ENCODE peak calls at places on chromosomes 16 and 17, in eight cellular contexts. Z is SK-N-SH, W is MG63, M is colonic mucosa, Q is neural progenitor cell, S is keratinocyte, E is aorta, X is heart left ventricle. J is an unnamed sample. For H3K9me3 and H3K36me3, the result is how much of the 10 kb centered on the place peaks cover.

GRCh38 chr16:87196229-87196628 is 121.0 kb downstream of the C16orf95 start:
- DNase-seq in Z (no peak), W (peak), M (no peak), Q (no peak), S (no peak), E (no peak), X (no peak), J (no peak)

GRCh38 chr16:26334218-26335111 is 642.7 kb downstream of the HS3ST4 start:
- DNase-seq in Z (no peak), W (no peak), M (no peak), Q (peak), S (no peak), E (no peak), X (no peak), J (no peak)

GRCh38 chr16:13245713-13246377 is 344.4 kb downstream of the SHISA9 start:
- DNase-seq in Z (no peak), W (no peak), M (no peak), Q (no peak), S (no peak), E (no peak), X (no peak), J (no peak)

GRCh38 chr16:53864819-53865491 is 161.0 kb downstream of the FTO start:
- DNase-seq in Z (no peak), W (peak), M (no peak), Q (no peak), S (peak), E (no peak), X (no peak), J (no peak)

GRCh38 chr17:65987988-65988387 is 203.9 kb downstream of the CEP112 start:
- DNase-seq in Z (no peak), W (no peak), M (peak), Q (peak), S (no peak), E (no peak), X (no peak), J (no peak)

GRCh38 chr16:19963306-19963705 is 78.7 kb upstream of the GPRC5B start:
- DNase-seq in Z (no peak), W (peak), M (no peak), Q (no peak), S (no peak), E (no peak), X (peak), J (no peak)

GRCh38 chr17:48799069-48799710 is 17.8 kb downstream of the TTLL6 start:
- DNase-seq in Z (no peak), W (no peak), M (peak), Q (no peak), S (no peak), E (peak), X (no peak), J (no peak)

GRCh38 chr17:54901230-54901847 is 687 bp downstream of the TOM1L1 start:
- DNase-seq in Z (peak), W (peak), M (peak), Q (no peak), S (peak), E (no peak), X (no peak), J (no peak)

GRCh38 chr16:19860146-19861030 is 24.3 kb downstream of the GPRC5B start:
- DNase-seq in Z (no peak), W (peak), M (no peak), Q (peak), S (no peak), E (peak), X (no peak), J (no peak)

GRCh38 chr17:7114875-7115614 is 423 bp upstream of the ASGR2 start:
- DNase-seq in Z (no peak), W (no peak), M (no peak), Q (no peak), S (no peak), E (peak), X (peak), J (no peak)

GRCh38 chr16:57940382-57940966 is 30.5 kb downstream of the CNGB1 start:
- DNase-seq in Z (no peak), W (no peak), M (no peak), Q (no peak), S (no peak), E (no peak), X (no peak), J (no peak)

GRCh38 chr16:83924686-83925085 is 25.8 kb downstream of the MLYCD start:
- DNase-seq in Z (peak), W (no peak), M (no peak), Q (no peak), S (no peak), E (no peak), X (no peak), J (no peak)

GRCh38 chr16:23278031-23278430 is 24.1 kb upstream of the SCNN1B start:
- DNase-seq in Z (no peak), W (no peak), M (no peak), Q (no peak), S (no peak), E (no peak), X (no peak), J (no peak)

GRCh38 chr16:51237861-51238378 is 86.8 kb upstream of the SALL1 start:
- DNase-seq in Z (no peak), W (no peak), M (no peak), Q (peak), S (no peak), E (no peak), X (no peak), J (no peak)

GRCh38 chr17:61202564-61202963 is 197.1 kb upstream of the TBX2 start:
- DNase-seq in Z (no peak), W (no peak), M (no peak), Q (no peak), S (no peak), E (no peak), X (no peak), J (peak)

GRCh38 chr16:69798466-69798865 is 36.3 kb downstream of the WWP2 start:
- DNase-seq in Z (no peak), W (no peak), M (no peak), Q (peak), S (no peak), E (no peak), X (no peak), J (no peak)

GRCh38 chr17:47785538-47786123 is 36.0 kb downstream of the OSBPL7 start:
- DNase-seq in Z (no peak), W (peak), M (no peak), Q (peak), S (no peak), E (no peak), X (no peak), J (peak)

GRCh38 chr16:87271256-87271655 is 45.9 kb downstream of the C16orf95 start:
- DNase-seq in Z (no peak), W (no peak), M (no peak), Q (no peak), S (no peak), E (no peak), X (no peak), J (peak)

GRCh38 chr16:87062569-87063442 is 254.4 kb downstream of the C16orf95 start:
- DNase-seq in Z (peak), W (peak), M (peak), Q (peak), S (peak), E (peak), X (peak), J (peak)

GRCh38 chr16:74774223-74775139 is at the start of gene FA2H:
- DNase-seq in Z (peak), W (peak), M (peak), Q (peak), S (peak), E (peak), X (peak), J (peak)
- H3K4me3 ChIP-seq in Z (peak), W (no peak), M (peak), Q (peak), S (peak), E (peak), X (peak), J (peak)

GRCh38 chr16:71448274-71448866 is 6.5 kb upstream of the TLE7 start:
- DNase-seq in Z (no peak), W (no peak), M (no peak), Q (no peak), S (no peak), E (no peak), X (no peak), J (no peak)
- H3K9me3 ChIP-seq in Z (under half), W (under half), M (under half), Q (under half), S (under half), E (under half), X (half or more), J (half or more)

GRCh38 chr17:81583589-81584337 is 31.6 kb upstream of the FAAP100 start:
- DNase-seq in Z (no peak), W (no peak), M (no peak), Q (no peak), S (no peak), E (no peak), X (no peak), J (peak)
- H3K36me3 ChIP-seq in Z (under half), W (half or more), M (under half), Q (under half), S (under half), E (under half), X (under half), J (half or more)

DNA sequence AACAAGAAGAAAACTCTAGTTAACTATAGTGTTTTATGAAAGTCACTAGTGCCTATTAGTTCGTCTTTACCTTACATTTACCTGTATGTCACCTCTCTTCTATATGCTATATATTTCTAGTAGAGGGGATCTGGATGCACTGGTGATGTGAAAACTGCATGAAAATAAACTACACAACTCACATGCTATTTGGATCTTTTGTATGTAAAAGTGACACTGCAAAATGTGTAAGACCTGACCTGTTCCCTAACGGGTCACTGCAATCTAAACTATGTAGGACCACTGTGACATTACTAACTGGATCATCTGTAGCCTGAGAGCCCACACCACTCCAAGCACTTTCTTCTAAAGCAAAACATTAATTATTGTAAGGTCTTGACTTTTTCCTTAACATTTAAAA is 1.7 kb downstream of the BLMH start:
- DNase-seq in Z (no peak), W (no peak), M (no peak), Q (no peak), S (no peak), E (no peak), X (no peak), J (no peak)
- H3K4me3 ChIP-seq in Z (no peak), W (peak), M (no peak), Q (peak), S (no peak), E (no peak), X (no peak), J (no peak)

GRCh38 chr17:296906-297690 is 55.5 kb downstream of the RPH3AL start:
- DNase-seq in Z (no peak), W (no peak), M (no peak), Q (no peak), S (no peak), E (peak), X (peak), J (no peak)

GRCh38 chr17:298791-299450 is 53.7 kb downstream of the RPH3AL start:
- DNase-seq in Z (no peak), W (no peak), M (no peak), Q (no peak), S (no peak), E (peak), X (peak), J (no peak)

GRCh38 chr17:299546-299945 is 53.1 kb downstream of the RPH3AL start:
- DNase-seq in Z (peak), W (no peak), M (no peak), Q (no peak), S (no peak), E (peak), X (peak), J (no peak)

GRCh38 chr17:296382-296781 is 56.2 kb downstream of the RPH3AL start:
- DNase-seq in Z (no peak), W (no peak), M (no peak), Q (no peak), S (no peak), E (peak), X (peak), J (no peak)

DNA sequence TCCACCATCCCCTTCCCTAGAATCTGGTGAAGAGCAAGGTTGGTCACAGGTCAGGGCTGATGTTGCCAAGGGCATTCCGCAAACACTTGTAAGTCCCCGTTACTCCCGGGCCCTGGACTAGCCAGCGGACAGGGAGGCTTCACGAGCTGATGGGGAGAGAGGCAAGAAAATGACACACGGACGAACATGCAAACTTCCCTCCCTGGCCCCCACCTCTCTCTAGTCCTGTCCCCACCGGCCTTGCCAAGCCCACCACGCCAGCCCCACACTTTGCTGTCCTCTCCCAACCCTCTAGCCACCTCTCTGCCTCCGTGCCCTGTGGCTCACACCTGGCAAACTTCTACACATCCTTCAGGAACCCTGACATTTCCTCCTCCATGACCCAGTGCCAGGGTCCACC is 54.8 kb downstream of the RPH3AL start:
- DNase-seq in Z (no peak), W (no peak), M (no peak), Q (no peak), S (no peak), E (peak), X (peak), J (no peak)
- H3K9me3 ChIP-seq in Z (under half), W (under half), M (under half), Q (under half), S (under half), E (under half), X (under half), J (under half)

GRCh38 chr16:67613808-67614207 is 31.1 kb upstream of the CARMIL2 start:
- DNase-seq in Z (no peak), W (no peak), M (no peak), Q (peak), S (no peak), E (no peak), X (no peak), J (no peak)
- H3K36me3 ChIP-seq in Z (under half), W (under half), M (under half), Q (under half), S (under half), E (under half), X (under half), J (half or more)

GRCh38 chr16:71474864-71475263 is 12.8 kb upstream of the ZNF23 start:
- DNase-seq in Z (no peak), W (peak), M (no peak), Q (no peak), S (peak), E (no peak), X (no peak), J (peak)
- H3K4me3 ChIP-seq in Z (no peak), W (no peak), M (no peak), Q (no peak), S (no peak), E (no peak), X (no peak), J (no peak)

J was measured in SJSA1.